ENCODE peak calls at places on chromosomes 11 and 22, in ten cellular contexts. E is kidney, A is mammary epithelial cell, U is neural progenitor cell, X is HCT116, C is PC-3, W is neuronal stem cell, L is astrocyte, F is colonic mucosa, I is IMR-90. P is an unnamed sample.

GRCh38 chr11:31369348-31370329 is at the start of the genes DCDC1 and DNAJC24:
- DNase-seq in E (peak), A (peak), U (peak), X (peak), C (peak), W (peak), L (peak), F (peak), I (peak), P (peak)

GRCh38 chr11:72007089-72007476 is 8.4 kb downstream of the IL18BP start:
- DNase-seq in E (no peak), A (no peak), U (no peak), X (no peak), C (no peak), W (no peak), L (no peak), F (no peak), I (no peak), P (no peak)

GRCh38 chr11:83047515-83048225 is 24.0 kb downstream of the RAB30 start:
- DNase-seq in E (no peak), A (no peak), U (no peak), X (no peak), C (no peak), W (no peak), L (peak), F (no peak), I (peak), P (no peak)

GRCh38 chr11:1920128-1920908 is 815 bp downstream of the TNNT3 start:
- DNase-seq in E (no peak), A (no peak), U (peak), X (no peak), C (no peak), W (no peak), L (no peak), F (peak), I (no peak), P (no peak)

GRCh38 chr11:76025817-76026216 is 180.5 kb downstream of the WNT11 start:
- DNase-seq in E (no peak), A (no peak), U (peak), X (no peak), C (no peak), W (no peak), L (no peak), F (no peak), I (no peak), P (no peak)

GRCh38 chr11:61890536-61891330 is 612 bp downstream of the FADS3 start:
- DNase-seq in E (peak), A (peak), U (peak), X (no peak), C (peak), W (no peak), L (peak), F (peak), I (peak), P (peak)

GRCh38 chr11:96741068-96741467 is 351.3 kb downstream of the JRKL start:
- DNase-seq in E (no peak), A (peak), U (no peak), X (no peak), C (peak), W (no peak), L (peak), F (no peak), I (peak), P (peak)

GRCh38 chr11:62489204-62489603 is 57.4 kb downstream of the AHNAK start:
- DNase-seq in E (no peak), A (no peak), U (no peak), X (no peak), C (no peak), W (no peak), L (peak), F (no peak), I (peak), P (peak)

GRCh38 chr11:30508594-30508993 is 77.6 kb downstream of the MPPED2 start:
- DNase-seq in E (no peak), A (no peak), U (no peak), X (no peak), C (no peak), W (no peak), L (no peak), F (no peak), I (no peak), P (no peak)

GRCh38 chr22:19128009-19128401 is 3.1 kb upstream of the TSSK2 start:
- DNase-seq in E (no peak), A (no peak), U (no peak), X (no peak), C (no peak), W (no peak), L (no peak), F (no peak), I (no peak), P (no peak)

GRCh38 chr22:18024276-18024939 is at the start of gene MICAL3:
- DNase-seq in E (peak), A (peak), U (peak), X (peak), C (peak), W (peak), L (peak), F (peak), I (peak), P (peak)

GRCh38 chr22:23114721-23115020 is 27.1 kb downstream of the RSPH14 start:
- DNase-seq in E (no peak), A (no peak), U (no peak), X (no peak), C (no peak), W (no peak), L (no peak), F (no peak), I (no peak), P (no peak)

GRCh38 chr11:60801194-60801593 is 16.1 kb downstream of the MS4A10 start:
- DNase-seq in E (peak), A (no peak), U (no peak), X (no peak), C (no peak), W (no peak), L (no peak), F (no peak), I (no peak), P (no peak)

GRCh38 chr11:91066648-91067047 is 843.8 kb upstream of the CHORDC1 start:
- DNase-seq in E (no peak), A (no peak), U (no peak), X (no peak), C (no peak), W (no peak), L (no peak), F (no peak), I (no peak), P (no peak)

DNA sequence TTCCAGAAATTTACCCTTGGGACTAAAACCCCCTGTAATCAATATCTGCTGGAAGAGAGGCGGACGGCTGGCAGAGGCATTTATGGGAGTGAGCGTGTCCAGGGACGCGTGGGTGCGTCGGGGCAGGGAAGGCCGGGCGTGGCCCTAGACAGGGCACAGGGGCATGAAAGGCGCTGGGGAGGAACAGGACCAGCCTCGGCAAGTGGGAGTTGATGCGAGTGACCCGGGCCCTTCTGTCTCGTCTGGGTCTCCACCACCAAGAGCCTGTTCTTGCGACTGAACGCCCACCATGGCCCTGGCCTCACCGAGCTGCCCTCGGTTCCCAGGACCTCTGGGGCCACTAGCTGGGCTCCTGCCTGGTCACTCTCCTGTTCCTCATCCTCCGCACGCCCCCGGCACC is 17.5 kb downstream of the OSBPL5 start:
- DNase-seq in E (no peak), A (no peak), U (no peak), X (no peak), C (no peak), W (no peak), L (no peak), F (no peak), I (no peak), P (no peak)
- H3K27ac ChIP-seq in E (no peak), A (no peak), U (no peak), X (no peak), C (no peak), W (no peak), L (no peak), F (peak), I (no peak), P (peak)

GRCh38 chr22:36470994-36471331 is 10.5 kb downstream of the TXN2 start:
- DNase-seq in E (no peak), A (no peak), U (no peak), X (no peak), C (no peak), W (no peak), L (peak), F (no peak), I (peak), P (no peak)
- H3K9ac ChIP-seq in E (no peak), A (peak), U (no peak), X (no peak), C (no peak), W (no peak), L (peak), F (no peak), I (peak), P (peak)

GRCh38 chr11:11047851-11048610 is 190.2 kb upstream of the ZBED5 start:
- DNase-seq in E (no peak), A (no peak), U (no peak), X (no peak), C (no peak), W (no peak), L (no peak), F (no peak), I (no peak), P (no peak)

GRCh38 chr11:11045156-11045670 is 187.4 kb upstream of the ZBED5 start:
- DNase-seq in E (no peak), A (no peak), U (no peak), X (no peak), C (no peak), W (no peak), L (no peak), F (no peak), I (no peak), P (no peak)

GRCh38 chr11:11044137-11044855 is 186.4 kb upstream of the ZBED5 start:
- DNase-seq in E (no peak), A (no peak), U (no peak), X (no peak), C (no peak), W (no peak), L (no peak), F (no peak), I (no peak), P (peak)

GRCh38 chr11:11039249-11039965 is 181.6 kb upstream of the ZBED5 start:
- DNase-seq in E (no peak), A (no peak), U (no peak), X (no peak), C (no peak), W (no peak), L (no peak), F (no peak), I (peak), P (peak)

DNA sequence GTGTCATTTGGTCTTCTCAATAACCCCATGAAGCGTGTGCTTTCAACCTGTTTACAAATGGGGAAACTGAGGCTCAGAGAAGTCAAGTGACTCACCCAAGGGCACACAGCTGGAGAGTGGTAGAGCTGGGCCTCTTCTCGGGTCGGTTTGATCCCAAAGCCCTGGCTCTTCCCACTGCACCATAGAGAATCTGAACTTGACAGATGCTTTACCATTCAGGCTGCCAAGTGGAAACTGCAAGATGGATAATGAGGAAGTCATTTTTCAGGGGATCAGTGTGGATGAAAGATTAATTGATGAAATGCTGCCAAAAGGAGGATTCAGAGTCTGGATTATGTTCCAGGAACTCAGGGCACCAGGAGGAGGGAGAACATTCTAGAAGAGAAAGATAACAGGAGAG is 185.8 kb upstream of the ZBED5 start:
- DNase-seq in E (no peak), A (no peak), U (no peak), X (no peak), C (no peak), W (no peak), L (no peak), F (no peak), I (no peak), P (no peak)
- H3K27ac ChIP-seq in E (no peak), A (no peak), U (no peak), X (no peak), C (no peak), W (no peak), L (no peak), F (no peak), I (no peak), P (no peak)

GRCh38 chr22:41777749-41778395 is 22.6 kb upstream of the CCDC134 start:
- DNase-seq in E (no peak), A (peak), U (no peak), X (no peak), C (no peak), W (no peak), L (no peak), F (no peak), I (no peak), P (peak)

GRCh38 chr22:41782316-41782715 is 18.2 kb upstream of the CCDC134 start:
- DNase-seq in E (no peak), A (no peak), U (no peak), X (no peak), C (no peak), W (no peak), L (no peak), F (no peak), I (no peak), P (no peak)

GRCh38 chr22:41781508-41781906 is 19.0 kb upstream of the CCDC134 start:
- DNase-seq in E (no peak), A (no peak), U (no peak), X (no peak), C (no peak), W (no peak), L (no peak), F (no peak), I (no peak), P (no peak)

GRCh38 chr22:41780714-41781507 is 19.6 kb upstream of the CCDC134 start:
- DNase-seq in E (peak), A (no peak), U (no peak), X (no peak), C (no peak), W (no peak), L (peak), F (peak), I (peak), P (peak)

DNA sequence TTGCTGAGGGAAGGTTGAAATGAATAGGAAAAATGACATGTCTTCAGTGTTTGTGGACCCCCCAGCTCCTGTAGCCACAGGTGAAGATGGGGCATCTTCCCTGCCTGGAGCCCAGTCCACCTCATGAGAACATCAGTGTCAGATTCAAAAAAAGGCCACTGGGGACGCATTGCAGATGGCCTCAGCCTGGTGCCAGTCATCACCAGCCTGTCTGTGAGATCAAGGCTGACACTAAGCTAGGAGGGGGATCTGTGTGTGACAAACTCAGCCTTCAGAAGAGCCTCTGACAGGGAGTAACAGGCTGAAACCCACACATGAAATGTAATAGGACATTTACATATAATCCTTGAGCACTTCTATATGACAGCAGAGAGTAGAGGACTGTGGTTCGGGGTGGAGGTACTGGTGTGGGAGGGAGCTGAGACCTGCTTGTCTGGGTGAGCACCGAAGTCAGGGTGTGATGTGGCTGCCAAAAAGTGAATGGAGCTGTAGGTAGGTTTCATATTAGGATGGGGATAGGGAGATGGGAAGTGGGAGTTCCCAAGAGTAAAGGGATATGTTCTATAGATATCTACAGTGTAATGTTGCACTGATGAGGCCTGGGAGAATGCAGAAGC is 20.5 kb upstream of the CCDC134 start:
- DNase-seq in E (no peak), A (no peak), U (no peak), X (no peak), C (no peak), W (no peak), L (no peak), F (no peak), I (no peak), P (no peak)
- H3K9ac ChIP-seq in E (no peak), A (no peak), U (no peak), X (no peak), C (no peak), W (no peak), L (no peak), F (no peak), I (no peak), P (no peak)

GRCh38 chr11:78417888-78418583 is 416 bp upstream of the GAB2 start:
- DNase-seq in E (peak), A (peak), U (peak), X (peak), C (peak), W (peak), L (peak), F (peak), I (peak), P (peak)

GRCh38 chr11:78418584-78419211 is 1.1 kb upstream of the GAB2 start:
- DNase-seq in E (no peak), A (no peak), U (no peak), X (no peak), C (no peak), W (no peak), L (no peak), F (no peak), I (peak), P (peak)

GRCh38 chr11:78415338-78415737 is 2.3 kb downstream of the GAB2 start:
- DNase-seq in E (no peak), A (no peak), U (no peak), X (no peak), C (no peak), W (no peak), L (no peak), F (no peak), I (no peak), P (no peak)

GRCh38 chr11:78416285-78417174 is 1.1 kb downstream of the GAB2 start:
- DNase-seq in E (peak), A (peak), U (peak), X (peak), C (peak), W (peak), L (peak), F (peak), I (peak), P (peak)

GRCh38 chr11:78417175-78417887 is at the start of gene GAB2:
- DNase-seq in E (peak), A (no peak), U (no peak), X (no peak), C (peak), W (no peak), L (no peak), F (peak), I (no peak), P (no peak)
- H3K27ac ChIP-seq in E (peak), A (no peak), U (peak), X (no peak), C (peak), W (peak), L (peak), F (peak), I (peak), P (peak)

GRCh38 chr11:69121621-69122336 is 34.0 kb upstream of the SMIM38 start:
- DNase-seq in E (peak), A (no peak), U (no peak), X (no peak), C (no peak), W (no peak), L (no peak), F (no peak), I (no peak), P (no peak)
- H3K9ac ChIP-seq in E (peak), A (no peak), U (no peak), X (peak), C (peak), W (no peak), L (no peak), F (no peak), I (no peak), P (no peak)